ENCODE peak calls at places on chromosome 17, in nine cellular contexts. P is HFF-Myc; A is EL; O is activated gamma-delta T cell treated with anti-CD3 and anti-CD28 coated beads, Interleukin-2, amount 50 U/mL, for 16 hours; Z is smooth muscle cell of the brain vasculature; B is M059J; L is hippocampal formation; D is A549; U is stimulated activated CD8-positive, alpha-beta memory T cell treated with anti-CD3 and anti-CD28 coated beads, Interleukin-4, amount 100 ng/mL, for 24 hours. I is an unnamed sample.

GRCh38 chr17:40333781-40334453 is 24.9 kb downstream of the RARA start:
- DNase-seq in P (no peak), A (no peak), O (no peak), Z (no peak), B (no peak), L (no peak), D (no peak), U (no peak), I (no peak)

GRCh38 chr17:81483862-81484194 is 28.8 kb downstream of the ACTG1 start:
- DNase-seq in P (no peak), A (no peak), O (no peak), Z (no peak), B (no peak), L (no peak), D (no peak), U (no peak), I (no peak)

GRCh38 chr17:32191306-32191705 is 49.0 kb downstream of the RHOT1 start:
- DNase-seq in P (no peak), A (peak; percentile 64), O (no peak), Z (no peak), B (peak; percentile 29), L (no peak), D (no peak), U (no peak), I (no peak)

GRCh38 chr17:15917439-15918027 is 27.4 kb upstream of the ADORA2B start:
- DNase-seq in P (no peak), A (no peak), O (no peak), Z (no peak), B (no peak), L (no peak), D (no peak), U (no peak), I (no peak)

GRCh38 chr17:79670537-79671386 is 59.9 kb upstream of the RBFOX3 start:
- DNase-seq in P (no peak), A (no peak), O (no peak), Z (no peak), B (no peak), L (no peak), D (no peak), U (no peak), I (no peak)

GRCh38 chr17:35774499-35774898 is 13.8 kb downstream of the C17orf50 start:
- DNase-seq in P (no peak), A (no peak), O (no peak), Z (no peak), B (peak; percentile 66), L (peak; percentile 20), D (no peak), U (no peak), I (no peak)

GRCh38 chr17:59754547-59754946 is 47.1 kb downstream of the VMP1 start:
- DNase-seq in P (peak; percentile 96), A (peak; percentile 95), O (peak; percentile 3), Z (peak; percentile 91), B (peak; percentile 97), L (no peak), D (peak; percentile 86), U (no peak), I (no peak)

GRCh38 chr17:62188713-62189112 is 123.6 kb upstream of the MED13 start:
- DNase-seq in P (no peak), A (no peak), O (no peak), Z (no peak), B (peak; percentile 40), L (no peak), D (peak; percentile 45), U (no peak), I (no peak)

GRCh38 chr17:68595986-68596385 is 5.2 kb downstream of the FAM20A start:
- DNase-seq in P (no peak), A (no peak), O (no peak), Z (no peak), B (no peak), L (no peak), D (no peak), U (no peak), I (no peak)

GRCh38 chr17:80855968-80856862 is 135.4 kb upstream of the CHMP6 start:
- DNase-seq in P (peak; percentile 90), A (peak; percentile 99), O (peak; percentile 70), Z (no peak), B (peak; percentile 98), L (no peak), D (peak; percentile 96), U (peak; percentile 73), I (no peak)

GRCh38 chr17:9684955-9685621 is 39.8 kb downstream of the USP43 start:
- DNase-seq in P (no peak), A (peak; percentile 7), O (no peak), Z (no peak), B (peak; percentile 59), L (no peak), D (no peak), U (no peak), I (no peak)

GRCh38 chr17:38440614-38441397 is 12.5 kb downstream of the ARHGAP23 start:
- DNase-seq in P (no peak), A (no peak), O (no peak), Z (no peak), B (no peak), L (no peak), D (no peak), U (no peak), I (no peak)

GRCh38 chr17:39150104-39150634 is 1.3 kb downstream of the PLXDC1 start:
- DNase-seq in P (no peak), A (no peak), O (no peak), Z (no peak), B (no peak), L (no peak), D (no peak), U (no peak), I (no peak)

GRCh38 chr17:395974-396373 is 43.4 kb upstream of the RPH3AL start:
- DNase-seq in P (no peak), A (no peak), O (no peak), Z (no peak), B (no peak), L (no peak), D (no peak), U (no peak), I (no peak)

GRCh38 chr17:62869885-62870580 is 61.9 kb upstream of the MARCHF10 start:
- DNase-seq in P (peak; percentile 67), A (peak; percentile 67), O (no peak), Z (no peak), B (peak; percentile 45), L (no peak), D (no peak), U (no peak), I (no peak)

GRCh38 chr17:70084476-70084875 is 9.5 kb downstream of the KCNJ16 start:
- DNase-seq in P (no peak), A (no peak), O (no peak), Z (no peak), B (no peak), L (no peak), D (no peak), U (no peak), I (no peak)

GRCh38 chr17:5631958-5632357 is 47.6 kb upstream of the NLRP1 start:
- DNase-seq in P (no peak), A (no peak), O (no peak), Z (no peak), B (no peak), L (no peak), D (no peak), U (no peak), I (no peak)

GRCh38 chr17:333626-334396 is 18.8 kb downstream of the RPH3AL start:
- DNase-seq in P (no peak), A (peak; percentile 28), O (no peak), Z (no peak), B (peak; percentile 22), L (peak; percentile 69), D (no peak), U (no peak), I (peak; percentile 18)

GRCh38 chr17:72151565-72152391 is 31.0 kb downstream of the SOX9 start:
- DNase-seq in P (no peak), A (peak; percentile 83), O (no peak), Z (no peak), B (peak; percentile 98), L (peak; percentile 68), D (peak; percentile 99), U (no peak), I (no peak)

GRCh38 chr17:75501378-75502071 is 13.8 kb downstream of the CASKIN2 start:
- DNase-seq in P (no peak), A (no peak), O (no peak), Z (no peak), B (no peak), L (peak; percentile 77), D (no peak), U (no peak), I (no peak)

GRCh38 chr17:74601944-74602572 is 10.0 kb upstream of the CD300LD start:
- DNase-seq in P (no peak), A (peak; percentile 23), O (no peak), Z (no peak), B (peak; percentile 51), L (no peak), D (peak; percentile 79), U (no peak), I (no peak)

GRCh38 chr17:50647187-50647586 is 12.5 kb downstream of the ABCC3 start:
- DNase-seq in P (no peak), A (no peak), O (no peak), Z (no peak), B (no peak), L (no peak), D (no peak), U (no peak), I (no peak)

GRCh38 chr17:9258115-9259020 is 237.1 kb downstream of the NTN1 start:
- DNase-seq in P (no peak), A (no peak), O (no peak), Z (no peak), B (no peak), L (no peak), D (no peak), U (no peak), I (no peak)

GRCh38 chr17:62693616-62694415 is 66.3 kb downstream of the MRC2 start:
- DNase-seq in P (no peak), A (no peak), O (no peak), Z (no peak), B (peak; percentile 72), L (no peak), D (no peak), U (no peak), I (no peak)

GRCh38 chr17:58520843-58521430 is 6.5 kb upstream of the MTMR4 start:
- DNase-seq in P (no peak), A (peak; percentile 35), O (no peak), Z (no peak), B (peak; percentile 11), L (no peak), D (no peak), U (no peak), I (no peak)

GRCh38 chr17:2484876-2485275 is 26.8 kb downstream of the METTL16 start:
- DNase-seq in P (no peak), A (no peak), O (no peak), Z (no peak), B (no peak), L (no peak), D (no peak), U (no peak), I (no peak)

GRCh38 chr17:70767102-70767701 is 597.9 kb downstream of the KCNJ2 start:
- DNase-seq in P (peak; percentile 4), A (peak; percentile 38), O (no peak), Z (peak; percentile 17), B (peak; percentile 30), L (no peak), D (peak; percentile 29), U (no peak), I (no peak)

GRCh38 chr17:77311371-77311981 is 170.7 kb downstream of the SEC14L1 start:
- DNase-seq in P (no peak), A (no peak), O (no peak), Z (no peak), B (no peak), L (no peak), D (no peak), U (no peak), I (no peak)

GRCh38 chr17:68576137-68576536 is 25.0 kb downstream of the FAM20A start:
- DNase-seq in P (no peak), A (no peak), O (no peak), Z (no peak), B (no peak), L (no peak), D (no peak), U (no peak), I (no peak)